ENCODE peak calls at places on chromosomes 3 and 15, in ten cellular contexts. Y is sciatic nerve; O is NT2/D1; V is GM23248; T is cardiac fibroblast; F is activated CD4-positive, alpha-beta T cell treated with anti-CD3 and anti-CD28 coated beads for 24 hours; A is iris pigment epithelial cell; X is choroid plexus epithelial cell; L is astrocyte of the spinal cord; R is iPS-NIHi11. D is an unnamed sample.

GRCh38 chr3:46579756-46580286 is 13.7 kb upstream of the LRRC2 start:
- DNase-seq in Y (peak), O (no peak), V (no peak), T (no peak), F (no peak), A (no peak), X (no peak), L (no peak), R (no peak), D (no peak)

GRCh38 chr3:108125550-108126071 is 34.8 kb upstream of the CD47 start:
- DNase-seq in Y (no peak), O (no peak), V (no peak), T (no peak), F (no peak), A (no peak), X (no peak), L (no peak), R (no peak), D (no peak)

GRCh38 chr3:134260984-134261383 is 10.3 kb upstream of the RYK start:
- DNase-seq in Y (no peak), O (peak), V (no peak), T (no peak), F (no peak), A (no peak), X (no peak), L (no peak), R (no peak), D (no peak)

GRCh38 chr3:151178208-151178845 is 24.7 kb downstream of the GPR171 start:
- DNase-seq in Y (no peak), O (no peak), V (no peak), T (no peak), F (no peak), A (no peak), X (no peak), L (no peak), R (peak), D (no peak)

GRCh38 chr3:7682822-7683229 is 818.8 kb upstream of the LMCD1 start:
- DNase-seq in Y (peak), O (peak), V (peak), T (peak), F (no peak), A (peak), X (peak), L (peak), R (peak), D (no peak)

GRCh38 chr15:84104853-84105252 is 130.7 kb upstream of the GOLGA6L4 start:
- DNase-seq in Y (no peak), O (no peak), V (no peak), T (no peak), F (no peak), A (no peak), X (no peak), L (no peak), R (no peak), D (no peak)

GRCh38 chr3:185280572-185281365 is 26.9 kb upstream of the EHHADH start:
- DNase-seq in Y (no peak), O (peak), V (peak), T (peak), F (no peak), A (peak), X (peak), L (peak), R (peak), D (peak)

GRCh38 chr3:47578691-47579632 is at the start of gene CSPG5:
- DNase-seq in Y (peak), O (no peak), V (peak), T (no peak), F (no peak), A (no peak), X (no peak), L (no peak), R (peak), D (peak)

GRCh38 chr15:40192942-40193341 is 32.1 kb downstream of the BUB1B start:
- DNase-seq in Y (no peak), O (no peak), V (peak), T (peak), F (no peak), A (peak), X (peak), L (peak), R (no peak), D (peak)

GRCh38 chr3:72961766-72962165 is 34.8 kb upstream of the PPP4R2 start:
- DNase-seq in Y (no peak), O (no peak), V (no peak), T (no peak), F (no peak), A (no peak), X (peak), L (no peak), R (no peak), D (no peak)

GRCh38 chr15:57607570-57608000 is 15.9 kb downstream of the MYZAP start:
- DNase-seq in Y (no peak), O (no peak), V (peak), T (peak), F (no peak), A (peak), X (peak), L (peak), R (no peak), D (no peak)

GRCh38 chr15:72353266-72353665 is 22.5 kb downstream of the HEXA start:
- DNase-seq in Y (no peak), O (no peak), V (peak), T (no peak), F (no peak), A (peak), X (no peak), L (peak), R (no peak), D (no peak)

GRCh38 chr15:41940441-41940857 is 31.9 kb downstream of the EHD4 start:
- DNase-seq in Y (no peak), O (no peak), V (peak), T (peak), F (peak), A (peak), X (peak), L (peak), R (no peak), D (peak)

GRCh38 chr3:71048948-71049347 is 534.6 kb downstream of the FOXP1 start:
- DNase-seq in Y (no peak), O (no peak), V (no peak), T (no peak), F (no peak), A (no peak), X (no peak), L (no peak), R (no peak), D (no peak)

GRCh38 chr3:137304313-137305056 is 346.7 kb downstream of the IL20RB start:
- DNase-seq in Y (no peak), O (peak), V (no peak), T (no peak), F (no peak), A (no peak), X (no peak), L (no peak), R (no peak), D (no peak)

GRCh38 chr15:85707519-85708338 is 87.0 kb downstream of the KLHL25 start:
- DNase-seq in Y (no peak), O (no peak), V (peak), T (peak), F (no peak), A (peak), X (peak), L (peak), R (no peak), D (peak)

GRCh38 chr3:112357888-112358287 is 24.9 kb downstream of the CD200 start:
- DNase-seq in Y (no peak), O (no peak), V (no peak), T (no peak), F (no peak), A (no peak), X (no peak), L (no peak), R (no peak), D (no peak)

GRCh38 chr3:112374334-112374734 is 41.4 kb downstream of the CD200 start:
- DNase-seq in Y (no peak), O (no peak), V (no peak), T (peak), F (no peak), A (peak), X (peak), L (no peak), R (no peak), D (no peak)

GRCh38 chr3:123405936-123406510 is 42.9 kb downstream of the ADCY5 start:
- DNase-seq in Y (no peak), O (peak), V (no peak), T (no peak), F (no peak), A (no peak), X (no peak), L (no peak), R (no peak), D (no peak)

GRCh38 chr3:187942658-187943241 is 197.5 kb upstream of the BCL6 start:
- DNase-seq in Y (no peak), O (no peak), V (no peak), T (no peak), F (no peak), A (no peak), X (no peak), L (no peak), R (no peak), D (no peak)

GRCh38 chr3:179446501-179446900 is 4.8 kb downstream of the GNB4 start:
- DNase-seq in Y (no peak), O (no peak), V (peak), T (peak), F (no peak), A (peak), X (peak), L (peak), R (no peak), D (peak)

GRCh38 chr15:50109086-50109987 is 9.7 kb downstream of the ATP8B4 start:
- DNase-seq in Y (no peak), O (no peak), V (peak), T (peak), F (no peak), A (peak), X (peak), L (peak), R (no peak), D (no peak)

GRCh38 chr3:171378586-171378985 is 81.6 kb downstream of the TNIK start:
- DNase-seq in Y (no peak), O (no peak), V (no peak), T (no peak), F (no peak), A (no peak), X (no peak), L (no peak), R (no peak), D (no peak)

GRCh38 chr15:72554471-72555425 is 80.6 kb downstream of the ARIH1 start:
- DNase-seq in Y (no peak), O (no peak), V (peak), T (peak), F (peak), A (peak), X (peak), L (peak), R (no peak), D (peak)

GRCh38 chr15:73607405-73607804 is 25.8 kb downstream of the NPTN start:
- DNase-seq in Y (no peak), O (no peak), V (no peak), T (no peak), F (no peak), A (no peak), X (no peak), L (no peak), R (no peak), D (no peak)

GRCh38 chr15:83626171-83626802 is 27.6 kb upstream of the ADAMTSL3 start:
- DNase-seq in Y (no peak), O (no peak), V (peak), T (peak), F (no peak), A (peak), X (peak), L (no peak), R (no peak), D (peak)

GRCh38 chr3:108044699-108045098 is 46.1 kb downstream of the CD47 start:
- DNase-seq in Y (no peak), O (no peak), V (no peak), T (no peak), F (no peak), A (no peak), X (no peak), L (no peak), R (no peak), D (no peak)

GRCh38 chr15:73927003-73927475 is 777 bp downstream of the LOXL1 start:
- DNase-seq in Y (peak), O (no peak), V (peak), T (no peak), F (no peak), A (peak), X (no peak), L (no peak), R (peak), D (peak)

GRCh38 chr15:67835349-67836133 is 4.3 kb downstream of the RNU6-1 start:
- DNase-seq in Y (no peak), O (no peak), V (no peak), T (no peak), F (no peak), A (no peak), X (no peak), L (no peak), R (peak), D (no peak)

GRCh38 chr3:5276953-5277352 is 89.4 kb downstream of the EDEM1 start:
- DNase-seq in Y (no peak), O (no peak), V (no peak), T (no peak), F (no peak), A (no peak), X (no peak), L (no peak), R (no peak), D (no peak)

GRCh38 chr3:70871909-70872656 is 559.6 kb upstream of the MDFIC2 start:
- DNase-seq in Y (no peak), O (no peak), V (peak), T (peak), F (no peak), A (peak), X (peak), L (peak), R (no peak), D (peak)

GRCh38 chr3:175692256-175692655 is 833.1 kb downstream of the NAALADL2 start:
- DNase-seq in Y (no peak), O (no peak), V (no peak), T (no peak), F (no peak), A (no peak), X (no peak), L (no peak), R (no peak), D (no peak)

GRCh38 chr3:123656241-123656640 is 71.4 kb upstream of the HACD2 start:
- DNase-seq in Y (no peak), O (no peak), V (no peak), T (no peak), F (no peak), A (no peak), X (no peak), L (no peak), R (no peak), D (no peak)

GRCh38 chr15:66593219-66593780 is 27.5 kb upstream of the LCTL start:
- DNase-seq in Y (no peak), O (no peak), V (no peak), T (no peak), F (no peak), A (no peak), X (peak), L (no peak), R (no peak), D (no peak)

GRCh38 chr3:57530071-57530608 is 14.0 kb downstream of the DNAH12 start:
- DNase-seq in Y (no peak), O (no peak), V (peak), T (no peak), F (no peak), A (no peak), X (peak), L (peak), R (no peak), D (no peak)

GRCh38 chr3:129003578-129004112 is 2.5 kb downstream of the EFCC1 start:
- DNase-seq in Y (no peak), O (no peak), V (no peak), T (no peak), F (no peak), A (no peak), X (no peak), L (no peak), R (peak), D (no peak)

GRCh38 chr3:187914231-187914630 is 169.0 kb upstream of the BCL6 start:
- DNase-seq in Y (no peak), O (no peak), V (no peak), T (no peak), F (no peak), A (peak), X (no peak), L (no peak), R (no peak), D (no peak)

GRCh38 chr3:175956964-175957363 is 1097.8 kb downstream of the NAALADL2 start:
- DNase-seq in Y (no peak), O (peak), V (peak), T (peak), F (no peak), A (peak), X (peak), L (no peak), R (no peak), D (no peak)

GRCh38 chr15:68578960-68579935 is at the start of gene CORO2B:
- DNase-seq in Y (peak), O (no peak), V (peak), T (peak), F (no peak), A (peak), X (peak), L (peak), R (peak), D (peak)

GRCh38 chr3:111929484-111929883 is 49.3 kb upstream of the ABHD10 start:
- DNase-seq in Y (no peak), O (no peak), V (no peak), T (no peak), F (no peak), A (no peak), X (no peak), L (no peak), R (no peak), D (no peak)

D was measured in myocyte.